ENCODE peak calls at places on chromosomes 6 and 20, in ten cellular contexts. B is lung; Z is psoas muscle; S is body of pancreas; J is ascending aorta; R is CD8-positive, alpha-beta T cell; Y is stomach; D is colonic mucosa; G is IMR-90; Q is pancreas. H is an unnamed sample. For H3K9me3, the result is how much of the 10 kb centered on the place peaks cover.

GRCh38 chr6:44150317-44150917 is 8.2 kb upstream of the CAPN11 start:
- DNase-seq in B (no peak), Z (no peak), S (no peak), J (no peak), R (no peak), Y (no peak), D (no peak), G (no peak), Q (no peak), H (no peak)

GRCh38 chr20:38680492-38681118 is 43.7 kb upstream of the SLC32A1 start:
- DNase-seq in B (no peak), Z (no peak), S (peak), J (no peak), R (no peak), Y (no peak), D (no peak), G (peak), Q (no peak), H (no peak)

GRCh38 chr6:137750284-137750683 is 116.8 kb upstream of the TNFAIP3 start:
- DNase-seq in B (no peak), Z (no peak), S (no peak), J (no peak), R (no peak), Y (no peak), D (no peak), G (no peak), Q (no peak), H (no peak)

GRCh38 chr6:64955435-64955848 is 751.6 kb downstream of the EYS start:
- DNase-seq in B (no peak), Z (no peak), S (no peak), J (no peak), R (no peak), Y (no peak), D (no peak), G (no peak), Q (no peak), H (no peak)

GRCh38 chr6:168403370-168404005 is 37.5 kb upstream of the SMOC2 start:
- DNase-seq in B (no peak), Z (no peak), S (no peak), J (no peak), R (no peak), Y (peak), D (no peak), G (no peak), Q (no peak), H (no peak)

GRCh38 chr20:48823960-48824497 is 3.8 kb downstream of the PREX1 start:
- DNase-seq in B (no peak), Z (no peak), S (no peak), J (peak), R (no peak), Y (no peak), D (no peak), G (peak), Q (no peak), H (no peak)

GRCh38 chr6:37516920-37517405 is 17.3 kb upstream of the CCDC167 start:
- DNase-seq in B (no peak), Z (no peak), S (no peak), J (no peak), R (no peak), Y (no peak), D (no peak), G (no peak), Q (no peak), H (no peak)

GRCh38 chr6:127608554-127609270 is 31.7 kb downstream of the C6orf58 start:
- DNase-seq in B (no peak), Z (no peak), S (no peak), J (no peak), R (no peak), Y (no peak), D (no peak), G (no peak), Q (no peak), H (no peak)

GRCh38 chr6:37860226-37860839 is 40.8 kb downstream of the ZFAND3 start:
- DNase-seq in B (no peak), Z (no peak), S (peak), J (no peak), R (no peak), Y (no peak), D (peak), G (peak), Q (no peak), H (peak)

GRCh38 chr6:129852257-129852858 is 8.8 kb downstream of the TMEM244 start:
- DNase-seq in B (no peak), Z (no peak), S (no peak), J (no peak), R (no peak), Y (no peak), D (no peak), G (peak), Q (no peak), H (no peak)

GRCh38 chr6:104477569-104477968 is 382.1 kb downstream of the HACE1 start:
- DNase-seq in B (no peak), Z (no peak), S (no peak), J (no peak), R (no peak), Y (no peak), D (no peak), G (no peak), Q (no peak), H (no peak)

GRCh38 chr6:111057074-111057752 is 30.1 kb upstream of the SLC16A10 start:
- DNase-seq in B (no peak), Z (no peak), S (no peak), J (no peak), R (no peak), Y (peak), D (no peak), G (peak), Q (peak), H (peak)

GRCh38 chr6:35320031-35320410 is 22.3 kb upstream of the PPARD start:
- DNase-seq in B (no peak), Z (no peak), S (no peak), J (no peak), R (no peak), Y (no peak), D (no peak), G (no peak), Q (no peak), H (no peak)

GRCh38 chr6:107490568-107491058 is 696 bp downstream of the SOBP start:
- DNase-seq in B (no peak), Z (no peak), S (peak), J (no peak), R (no peak), Y (no peak), D (no peak), G (no peak), Q (no peak), H (peak)

GRCh38 chr6:36683145-36683655 is 4.7 kb downstream of the CDKN1A start:
- DNase-seq in B (no peak), Z (no peak), S (peak), J (no peak), R (no peak), Y (peak), D (no peak), G (no peak), Q (peak), H (no peak)

GRCh38 chr6:43293698-43294097 is 4.4 kb upstream of the SLC22A7 start:
- DNase-seq in B (no peak), Z (no peak), S (no peak), J (no peak), R (no peak), Y (no peak), D (no peak), G (no peak), Q (no peak), H (no peak)

GRCh38 chr20:45359069-45359405 is 3.9 kb upstream of the SYS1 start:
- DNase-seq in B (peak), Z (peak), S (peak), J (no peak), R (no peak), Y (peak), D (no peak), G (peak), Q (no peak), H (no peak)

GRCh38 chr20:4985658-4986057 is 15.7 kb downstream of the SLC23A2 start:
- DNase-seq in B (no peak), Z (no peak), S (no peak), J (no peak), R (no peak), Y (no peak), D (no peak), G (peak), Q (no peak), H (no peak)

GRCh38 chr6:108156180-108156937 is 9.5 kb upstream of the NR2E1 start:
- DNase-seq in B (no peak), Z (no peak), S (no peak), J (no peak), R (no peak), Y (no peak), D (no peak), G (no peak), Q (no peak), H (peak)

GRCh38 chr20:420721-421574 is 12.8 kb downstream of the RBCK1 start:
- DNase-seq in B (no peak), Z (no peak), S (no peak), J (no peak), R (no peak), Y (peak), D (peak), G (no peak), Q (no peak), H (no peak)

GRCh38 chr6:40074292-40075050 is 140.2 kb upstream of the MOCS1 start:
- DNase-seq in B (no peak), Z (no peak), S (no peak), J (no peak), R (no peak), Y (no peak), D (no peak), G (no peak), Q (no peak), H (peak)

GRCh38 chr6:84665392-84665791 is 99.0 kb downstream of the TBX18 start:
- DNase-seq in B (no peak), Z (no peak), S (no peak), J (no peak), R (no peak), Y (no peak), D (no peak), G (peak), Q (no peak), H (no peak)
- TF ChIP-seq CTCF in B (no peak), Z (no peak), S (no peak), J (no peak), R (no peak), Y (no peak), D (no peak), G (no peak), Q (no peak), H (no peak)

GRCh38 chr6:169409742-169410312 is 156.2 kb upstream of the THBS2 start:
- DNase-seq in B (no peak), Z (no peak), S (no peak), J (no peak), R (no peak), Y (no peak), D (no peak), G (no peak), Q (no peak), H (no peak)

GRCh38 chr6:169404828-169405227 is 151.2 kb upstream of the THBS2 start:
- DNase-seq in B (no peak), Z (no peak), S (no peak), J (no peak), R (no peak), Y (no peak), D (no peak), G (no peak), Q (no peak), H (no peak)

GRCh38 chr6:169406794-169407193 is 153.1 kb upstream of the THBS2 start:
- DNase-seq in B (no peak), Z (no peak), S (no peak), J (no peak), R (no peak), Y (no peak), D (peak), G (no peak), Q (no peak), H (no peak)

GRCh38 chr6:169406034-169406433 is 152.4 kb upstream of the THBS2 start:
- DNase-seq in B (no peak), Z (no peak), S (no peak), J (no peak), R (no peak), Y (no peak), D (no peak), G (no peak), Q (no peak), H (no peak)

GRCh38 chr6:169407338-169407737 is 153.7 kb upstream of the THBS2 start:
- DNase-seq in B (no peak), Z (no peak), S (no peak), J (no peak), R (no peak), Y (no peak), D (no peak), G (no peak), Q (no peak), H (no peak)
- H3K9me3 ChIP-seq in B (under half), Z (under half), S (under half), J (under half), R (under half), Y (under half), D (under half), G (under half), Q (under half), H (under half)

GRCh38 chr6:28880519-28880893 is 43.3 kb downstream of the TRIM27 start:
- DNase-seq in B (no peak), Z (no peak), S (no peak), J (no peak), R (no peak), Y (no peak), D (no peak), G (no peak), Q (no peak), H (no peak)

GRCh38 chr6:28885149-28885738 is 38.5 kb downstream of the TRIM27 start:
- DNase-seq in B (no peak), Z (no peak), S (no peak), J (no peak), R (no peak), Y (no peak), D (no peak), G (no peak), Q (no peak), H (no peak)

GRCh38 chr6:28884423-28885148 is 39.2 kb downstream of the TRIM27 start:
- DNase-seq in B (no peak), Z (no peak), S (no peak), J (no peak), R (peak), Y (no peak), D (no peak), G (no peak), Q (no peak), H (no peak)

GRCh38 chr6:28876702-28877101 is 47.1 kb downstream of the TRIM27 start:
- DNase-seq in B (no peak), Z (no peak), S (no peak), J (no peak), R (no peak), Y (no peak), D (no peak), G (no peak), Q (no peak), H (no peak)

DNA sequence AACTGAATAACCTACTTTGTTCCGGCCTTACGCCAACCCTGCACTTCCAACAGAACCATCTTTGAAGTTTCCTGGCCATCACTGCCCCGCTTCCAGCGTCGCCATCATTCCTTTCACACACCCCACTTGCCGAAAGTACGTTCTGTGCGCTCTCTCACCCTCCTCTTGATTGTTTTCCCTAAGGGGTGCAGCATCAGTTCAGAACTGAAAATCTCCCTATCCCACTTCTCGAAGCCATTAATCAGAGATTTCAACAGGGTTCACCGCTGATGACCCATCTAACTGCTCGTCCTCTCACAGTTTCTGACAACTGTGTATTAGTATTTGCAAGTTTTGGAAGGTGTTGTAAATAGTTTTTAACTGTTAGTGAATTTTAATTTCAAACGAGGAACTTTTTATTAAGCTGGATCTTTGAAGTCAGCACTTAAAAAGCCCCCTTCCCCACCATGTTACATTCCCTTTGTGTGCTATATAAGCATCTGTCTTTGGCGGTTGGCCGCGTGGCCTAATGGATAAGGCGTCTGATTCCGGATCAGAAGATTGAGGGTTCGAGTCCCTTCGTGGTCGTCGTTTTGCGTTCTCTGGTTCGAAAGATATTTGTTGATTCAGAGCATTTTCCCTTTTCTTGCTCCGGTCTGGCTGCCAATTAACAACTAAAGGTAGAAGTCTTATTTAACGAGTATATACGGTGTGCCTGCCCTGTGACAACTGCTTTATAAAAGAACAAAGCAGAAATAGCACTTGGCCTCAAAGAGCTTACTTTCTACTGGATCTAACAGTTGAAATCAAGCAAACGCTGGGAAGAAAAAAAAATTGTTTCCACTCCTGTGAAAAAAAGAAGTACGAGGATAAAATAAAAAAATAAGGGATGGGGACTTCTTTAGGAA is 42.6 kb downstream of the TRIM27 start:
- DNase-seq in B (peak), Z (peak), S (peak), J (no peak), R (peak), Y (peak), D (peak), G (peak), Q (peak), H (peak)
- TF ChIP-seq CTCF in B (no peak), Z (no peak), S (no peak), J (no peak), R (no peak), Y (no peak), D (no peak), G (no peak), Q (no peak), H (no peak)

DNA sequence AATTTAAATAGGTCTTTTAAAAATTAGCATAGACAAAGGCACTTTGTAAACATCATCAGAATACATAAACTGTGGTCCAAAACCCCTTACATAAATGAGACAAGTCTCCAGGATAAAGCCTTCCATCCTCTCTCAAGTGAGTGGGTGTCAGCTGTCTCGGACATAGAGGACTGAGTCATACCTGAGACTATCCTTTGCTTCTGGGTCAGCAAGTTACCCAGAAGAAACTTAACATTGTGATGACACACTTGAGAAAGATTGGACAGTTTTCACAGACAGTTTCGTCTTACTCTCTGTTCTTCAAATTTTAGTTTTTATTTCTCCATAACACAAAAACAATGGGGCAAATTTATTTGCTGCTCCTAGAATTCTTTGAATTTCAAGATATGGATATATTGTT is 838.0 kb downstream of the DHX35 start:
- DNase-seq in B (no peak), Z (no peak), S (no peak), J (no peak), R (no peak), Y (no peak), D (no peak), G (peak), Q (no peak), H (no peak)
- H3K9me3 ChIP-seq in B (under half), Z (under half), S (under half), J (under half), R (under half), Y (under half), D (under half), G (under half), Q (under half), H (under half)

GRCh38 chr6:156776470-156776840 is 723 bp upstream of the ARID1B start:
- DNase-seq in B (no peak), Z (no peak), S (peak), J (no peak), R (no peak), Y (no peak), D (peak), G (peak), Q (no peak), H (peak)
- TF ChIP-seq CTCF in B (no peak), Z (no peak), S (no peak), J (no peak), R (no peak), Y (no peak), D (no peak), G (no peak), Q (no peak), H (no peak)

GRCh38 chr20:31691646-31692275 is 30.9 kb downstream of the BCL2L1 start:
- DNase-seq in B (no peak), Z (no peak), S (no peak), J (no peak), R (no peak), Y (no peak), D (no peak), G (peak), Q (no peak), H (no peak)

GRCh38 chr20:31695849-31696804 is 26.5 kb downstream of the BCL2L1 start:
- DNase-seq in B (peak), Z (peak), S (no peak), J (peak), R (no peak), Y (no peak), D (no peak), G (peak), Q (no peak), H (no peak)

GRCh38 chr20:31693402-31693801 is 29.3 kb downstream of the BCL2L1 start:
- DNase-seq in B (no peak), Z (no peak), S (no peak), J (no peak), R (no peak), Y (no peak), D (no peak), G (no peak), Q (no peak), H (no peak)

GRCh38 chr20:31693987-31694661 is 28.5 kb downstream of the BCL2L1 start:
- DNase-seq in B (no peak), Z (no peak), S (no peak), J (no peak), R (no peak), Y (no peak), D (no peak), G (no peak), Q (no peak), H (no peak)

GRCh38 chr20:31694842-31695593 is 27.6 kb downstream of the BCL2L1 start:
- DNase-seq in B (no peak), Z (no peak), S (no peak), J (no peak), R (no peak), Y (no peak), D (no peak), G (no peak), Q (no peak), H (no peak)
- H3K9me3 ChIP-seq in B (under half), Z (under half), S (under half), J (under half), R (under half), Y (under half), D (under half), G (under half), Q (under half), H (under half)

GRCh38 chr20:25296094-25297093 is 48.5 kb downstream of the PYGB start:
- DNase-seq in B (no peak), Z (no peak), S (peak), J (no peak), R (peak), Y (no peak), D (no peak), G (peak), Q (no peak), H (no peak)
- TF ChIP-seq CTCF in B (no peak), Z (peak), S (no peak), J (no peak), R (peak), Y (no peak), D (no peak), G (peak), Q (no peak), H (peak)

H was measured in prostate gland.